ENCODE peak calls at places on chromosomes 1 and 21, in six cellular contexts. A, O, R, H, L and F are unnamed samples.

GRCh38 chr1:21604208-21604957 is 64.8 kb downstream of the RAP1GAP start:
- DNase-seq in A (no peak), O (no peak), R (no peak), H (no peak), L (no peak), F (no peak)

GRCh38 chr1:154895779-154896178 is 25.7 kb upstream of the KCNN3 start:
- DNase-seq in A (no peak), O (no peak), R (no peak), H (no peak), L (no peak), F (no peak)

GRCh38 chr1:147515046-147515869 is 26.0 kb upstream of the BCL9 start:
- DNase-seq in A (peak; percentile 87), O (peak; percentile 78), R (no peak), H (no peak), L (peak; percentile 62), F (no peak)

GRCh38 chr1:93716974-93717373 is 35.3 kb upstream of the BCAR3 start:
- DNase-seq in A (no peak), O (no peak), R (peak; percentile 23), H (no peak), L (no peak), F (no peak)

GRCh38 chr1:167043752-167044488 is 46.3 kb downstream of the GPA33 start:
- DNase-seq in A (peak; percentile 36), O (peak; percentile 67), R (peak; percentile 84), H (no peak), L (no peak), F (peak; percentile 53)

GRCh38 chr1:81433676-81434075 is 367.1 kb upstream of the ADGRL2 start:
- DNase-seq in A (no peak), O (no peak), R (no peak), H (no peak), L (no peak), F (no peak)

GRCh38 chr1:199291022-199291740 is 652.3 kb downstream of the PTPRC start:
- DNase-seq in A (no peak), O (no peak), R (no peak), H (no peak), L (no peak), F (no peak)

GRCh38 chr1:209102120-209102519 is 481.4 kb upstream of the CAMK1G start:
- DNase-seq in A (no peak), O (no peak), R (no peak), H (no peak), L (no peak), F (no peak)

GRCh38 chr1:204493145-204493881 is 1.3 kb downstream of the PIK3C2B start:
- DNase-seq in A (peak; percentile 73), O (peak; percentile 75), R (no peak), H (no peak), L (no peak), F (peak; percentile 80)

GRCh38 chr1:172658871-172659453 is at the start of gene FASLG:
- DNase-seq in A (no peak), O (no peak), R (peak; percentile 55), H (no peak), L (no peak), F (no peak)

DNA sequence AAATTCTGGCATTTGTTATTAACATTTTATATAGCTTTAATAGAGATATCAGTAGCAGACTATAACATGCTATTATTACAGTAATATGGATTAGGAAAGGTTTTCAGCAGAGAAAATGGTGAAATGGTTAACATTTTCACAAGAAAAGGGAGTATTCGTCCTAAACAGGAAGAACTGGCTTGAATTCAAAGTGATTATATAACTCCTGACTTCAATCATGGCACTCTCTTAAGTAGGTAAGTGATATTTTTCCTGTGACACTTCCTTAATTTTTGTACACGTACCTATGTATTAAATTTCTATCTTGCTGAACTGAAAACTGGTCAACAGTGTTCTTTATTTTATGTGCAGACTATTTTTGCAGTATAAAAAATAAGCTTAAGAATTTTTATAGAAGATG is 67.9 kb upstream of the CNN3 start:
- DNase-seq in A (no peak), O (no peak), R (no peak), H (no peak), L (no peak), F (no peak)
- H2AFZ ChIP-seq in A (no peak overlapping the region), O (no peak overlapping the region), R (no peak overlapping the region), H (no peak overlapping the region), L (no peak overlapping the region), F (no peak overlapping the region)

GRCh38 chr1:116189481-116189880 is 78.3 kb downstream of the MAB21L3 start:
- DNase-seq in A (no peak), O (no peak), R (no peak), H (no peak), L (no peak), F (no peak)

GRCh38 chr1:116191294-116191693 is 80.1 kb downstream of the MAB21L3 start:
- DNase-seq in A (no peak), O (no peak), R (no peak), H (no peak), L (no peak), F (no peak)

GRCh38 chr1:116195077-116195868 is 84.1 kb downstream of the MAB21L3 start:
- DNase-seq in A (no peak), O (no peak), R (no peak), H (no peak), L (no peak), F (no peak)

GRCh38 chr1:116193768-116194167 is 82.6 kb downstream of the MAB21L3 start:
- DNase-seq in A (no peak), O (no peak), R (no peak), H (no peak), L (no peak), F (no peak)

DNA sequence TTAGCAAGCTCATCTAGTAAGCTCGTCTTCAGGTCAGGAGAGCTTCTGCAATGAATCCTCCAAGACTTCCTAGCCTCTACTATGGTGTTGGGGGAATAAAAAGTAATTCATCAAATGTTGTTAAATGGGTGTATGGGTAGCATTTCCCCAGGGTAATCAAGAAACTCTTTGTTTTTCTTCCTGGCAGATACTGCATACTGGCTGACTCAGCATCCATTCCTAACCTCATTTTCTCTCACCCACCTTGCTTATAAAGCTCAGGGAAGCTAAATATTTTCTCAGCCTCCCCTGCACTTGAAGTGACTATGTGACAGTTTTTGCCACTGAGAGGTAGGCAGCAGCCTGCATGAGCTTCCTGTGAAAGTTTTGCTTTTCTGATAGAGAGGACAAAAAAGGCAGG is 83.4 kb downstream of the MAB21L3 start:
- DNase-seq in A (no peak), O (no peak), R (no peak), H (no peak), L (no peak), F (no peak)
- H2AFZ ChIP-seq in A (no peak overlapping the region), O (no peak overlapping the region), R (no peak overlapping the region), H (no peak overlapping the region), L (no peak overlapping the region), F (no peak overlapping the region)

GRCh38 chr21:44711327-44712202 is at the start of gene TSPEAR:
- DNase-seq in A (no peak), O (peak; percentile 46), R (no peak), H (no peak), L (no peak), F (peak; percentile 79)
- H2AFZ ChIP-seq in A (no peak within 1 kb of the TSS), O (no peak within 1 kb of the TSS), R (no peak within 1 kb of the TSS), H (no peak within 1 kb of the TSS), L (no peak within 1 kb of the TSS), F (no peak within 1 kb of the TSS)

GRCh38 chr1:218529691-218530310 is 184.7 kb downstream of the TGFB2 start:
- DNase-seq in A (no peak), O (no peak), R (no peak), H (no peak), L (no peak), F (peak; percentile 54)
- H2AFZ ChIP-seq in A (no peak overlapping the region), O (no peak overlapping the region), R (no peak overlapping the region), H (no peak overlapping the region), L (no peak overlapping the region), F (peak overlapping the region; percentile 25)